ENCODE peak calls at places on chromosomes 13 and 19, in ten cellular contexts. A, P, V, B, J, H, T, S, I and R are unnamed samples.

GRCh38 chr19:55670280-55671053 is 4.6 kb upstream of the EPN1 start:
- DNase-seq in A (no peak), P (no peak), V (no peak), B (no peak), J (no peak), H (no peak), T (no peak), S (no peak), I (no peak), R (no peak)

GRCh38 chr13:92197669-92198068 is 799.2 kb downstream of the GPC5 start:
- DNase-seq in A (no peak), P (peak; percentile 23), V (no peak), B (no peak), J (no peak), H (no peak), T (no peak), S (no peak), I (no peak), R (no peak)

GRCh38 chr19:40607311-40607871 is 6.2 kb downstream of the LTBP4 start:
- DNase-seq in A (no peak), P (no peak), V (no peak), B (no peak), J (no peak), H (no peak), T (no peak), S (no peak), I (no peak), R (no peak)

GRCh38 chr19:53132231-53132991 is at the start of gene ZNF415:
- DNase-seq in A (peak; percentile 87), P (peak; percentile 57), V (no peak), B (no peak), J (peak; percentile 64), H (peak; percentile 81), T (peak; percentile 48), S (peak; percentile 88), I (peak; percentile 89), R (peak; percentile 11)

GRCh38 chr19:48568345-48568886 is 16.4 kb downstream of the SULT2B1 start:
- DNase-seq in A (peak; percentile 84), P (peak; percentile 87), V (peak; percentile 83), B (no peak), J (peak; percentile 10), H (no peak), T (peak; percentile 7), S (no peak), I (peak; percentile 88), R (no peak)

GRCh38 chr13:66312312-66313087 is 917.6 kb downstream of the PCDH9 start:
- DNase-seq in A (no peak), P (peak; percentile 85), V (peak; percentile 12), B (no peak), J (no peak), H (no peak), T (no peak), S (no peak), I (no peak), R (peak; percentile 82)

GRCh38 chr13:108897955-108898354 is 268.5 kb downstream of the MYO16 start:
- DNase-seq in A (no peak), P (no peak), V (no peak), B (no peak), J (peak; percentile 29), H (no peak), T (no peak), S (no peak), I (no peak), R (no peak)

GRCh38 chr13:28707629-28708427 is 10.9 kb downstream of the SLC46A3 start:
- DNase-seq in A (no peak), P (peak; percentile 82), V (peak; percentile 52), B (no peak), J (peak; percentile 17), H (no peak), T (no peak), S (no peak), I (no peak), R (peak; percentile 43)

GRCh38 chr19:54556194-54556593 is 17.4 kb upstream of the LILRA2 start:
- DNase-seq in A (no peak), P (no peak), V (no peak), B (no peak), J (no peak), H (no peak), T (no peak), S (no peak), I (no peak), R (no peak)

GRCh38 chr19:20238025-20238623 is 71.1 kb downstream of the ZNF486 start:
- DNase-seq in A (peak; percentile 90), P (peak; percentile 88), V (peak; percentile 52), B (peak; percentile 74), J (peak; percentile 94), H (peak; percentile 76), T (peak; percentile 39), S (peak; percentile 73), I (peak; percentile 99), R (peak; percentile 73)

GRCh38 chr13:101709952-101710351 is 257.5 kb downstream of the ITGBL1 start:
- DNase-seq in A (no peak), P (no peak), V (no peak), B (no peak), J (no peak), H (no peak), T (no peak), S (no peak), I (no peak), R (no peak)

GRCh38 chr13:113729329-113730019 is 29.6 kb upstream of the TMEM255B start:
- DNase-seq in A (no peak), P (no peak), V (no peak), B (no peak), J (no peak), H (no peak), T (no peak), S (no peak), I (no peak), R (no peak)

GRCh38 chr19:56670961-56671612 is 470 bp downstream of the ZNF835 start:
- DNase-seq in A (no peak), P (no peak), V (no peak), B (no peak), J (no peak), H (no peak), T (no peak), S (no peak), I (no peak), R (no peak)

GRCh38 chr13:46100191-46100877 is 4.5 kb downstream of the CPB2 start:
- DNase-seq in A (no peak), P (peak; percentile 11), V (no peak), B (no peak), J (no peak), H (no peak), T (no peak), S (no peak), I (no peak), R (no peak)